ENCODE peak calls at places on chromosome 9, in four cellular contexts. T is K562, Y is H1, K is GM12878. A is an unnamed sample.

GRCh38 chr9:221989-222776 is 7.5 kb downstream of the DOCK8 start:
- DNase-seq in T (no peak), Y (no peak), K (no peak), A (peak)

GRCh38 chr9:19161257-19162025 is 34.1 kb upstream of the PLIN2 start:
- DNase-seq in T (peak), Y (no peak), K (peak), A (peak)

GRCh38 chr9:36268007-36268427 is 9.8 kb upstream of the GNE start:
- DNase-seq in T (no peak), Y (no peak), K (no peak), A (no peak)

GRCh38 chr9:36119476-36119875 is 17.1 kb upstream of the GLIPR2 start:
- DNase-seq in T (no peak), Y (no peak), K (no peak), A (no peak)

GRCh38 chr9:72383978-72384709 is 19.1 kb upstream of the ZFAND5 start:
- DNase-seq in T (no peak), Y (no peak), K (no peak), A (no peak)

GRCh38 chr9:108838017-108838416 is 17.8 kb downstream of the ACTL7B start:
- DNase-seq in T (no peak), Y (no peak), K (no peak), A (peak)

GRCh38 chr9:116549061-116549664 is 137.9 kb upstream of the TRIM32 start:
- DNase-seq in T (no peak), Y (no peak), K (no peak), A (peak)

GRCh38 chr9:96317335-96317980 is 15.5 kb upstream of the HSD17B3 start:
- DNase-seq in T (peak), Y (peak), K (no peak), A (peak)

GRCh38 chr9:124011460-124012301 is at the start of gene LHX2:
- DNase-seq in T (peak), Y (peak), K (no peak), A (no peak)

GRCh38 chr9:38067611-38067891 is 1.5 kb downstream of the SHB start:
- DNase-seq in T (no peak), Y (peak), K (no peak), A (no peak)

GRCh38 chr9:110875275-110875674 is 163.0 kb downstream of the LPAR1 start:
- DNase-seq in T (no peak), Y (peak), K (peak), A (no peak)

GRCh38 chr9:110877376-110877775 is 160.9 kb downstream of the LPAR1 start:
- DNase-seq in T (no peak), Y (no peak), K (no peak), A (no peak)

GRCh38 chr9:110880123-110880522 is 158.1 kb downstream of the LPAR1 start:
- DNase-seq in T (no peak), Y (no peak), K (no peak), A (no peak)
- TF ChIP-seq SIN3A in T (no peak), Y (no peak), K (no peak), A (no peak)

DNA sequence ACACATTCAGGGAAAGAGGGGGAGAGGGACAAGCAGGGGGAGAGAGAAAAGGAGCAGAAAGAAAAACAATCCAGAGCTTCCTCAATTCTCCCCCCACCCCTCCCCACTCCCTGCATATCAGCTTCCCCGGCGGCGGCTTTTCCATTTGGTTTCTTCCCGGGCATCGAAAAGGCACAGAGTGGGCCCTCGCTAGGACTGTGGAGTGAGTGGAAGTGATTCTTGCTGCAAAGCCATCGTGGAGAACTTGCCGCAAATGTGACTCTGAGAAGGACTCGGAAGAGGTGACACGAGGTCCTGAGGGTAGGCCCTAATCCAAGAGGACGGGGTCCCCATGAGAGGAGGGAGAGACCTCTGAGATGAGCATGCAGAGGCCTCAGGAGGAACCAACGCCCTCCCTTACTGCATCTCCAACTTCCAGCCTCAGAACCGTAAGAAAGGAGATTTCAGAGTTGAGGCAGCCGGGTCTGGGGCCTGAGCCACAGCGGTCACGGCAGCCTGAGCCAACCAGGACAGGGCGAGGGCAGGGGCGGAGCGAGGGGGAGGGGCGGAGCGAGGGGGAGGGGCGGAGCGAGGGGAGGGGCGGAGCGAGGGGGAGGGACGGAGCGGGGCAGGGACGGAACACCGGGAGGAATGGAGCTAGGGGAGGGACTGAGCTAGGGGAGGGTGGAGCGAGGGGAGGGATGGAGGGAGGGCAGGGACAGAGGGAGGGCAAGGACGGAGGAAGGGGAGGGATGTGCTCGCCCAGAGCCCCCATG is 21.2 kb upstream of the SARDH start:
- DNase-seq in T (peak), Y (peak), K (no peak), A (no peak)
- TF ChIP-seq GABPA in T (no peak), Y (no peak), K (no peak), A (no peak)

DNA sequence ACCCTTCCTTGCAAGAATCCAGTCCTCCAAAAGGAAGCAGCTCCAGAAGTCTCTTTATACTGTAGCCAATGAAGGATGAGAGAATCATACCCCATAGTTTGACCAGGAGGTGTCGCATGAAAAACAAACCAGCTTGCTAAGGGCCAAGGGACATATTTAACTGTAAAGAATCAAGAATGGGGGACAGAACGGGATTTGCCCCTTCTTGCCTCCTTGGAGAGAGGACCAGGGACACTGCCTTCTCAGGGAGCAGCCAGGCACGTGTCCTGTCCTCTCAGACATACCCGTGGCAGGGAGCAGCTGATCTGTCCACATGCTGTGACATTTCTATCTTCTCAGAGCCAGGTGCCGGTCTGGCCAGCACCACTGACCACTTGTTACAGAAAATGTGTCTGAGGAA is 11.7 kb downstream of the PRUNE2 start:
- DNase-seq in T (peak), Y (no peak), K (no peak), A (no peak)
- TF ChIP-seq CTCF in T (peak), Y (no peak), K (peak), A (no peak)

GRCh38 chr9:135073741-135074305 is 13.6 kb upstream of the OLFM1 start:
- DNase-seq in T (no peak), Y (no peak), K (no peak), A (no peak)

GRCh38 chr9:135075234-135076142 is 12.0 kb upstream of the OLFM1 start:
- DNase-seq in T (no peak), Y (peak), K (no peak), A (no peak)

GRCh38 chr9:135070964-135071735 is 16.3 kb upstream of the OLFM1 start:
- DNase-seq in T (no peak), Y (no peak), K (no peak), A (no peak)

GRCh38 chr9:135074354-135075233 is 12.9 kb upstream of the OLFM1 start:
- DNase-seq in T (no peak), Y (no peak), K (no peak), A (no peak)

GRCh38 chr9:135073081-135073740 is 14.3 kb upstream of the OLFM1 start:
- DNase-seq in T (no peak), Y (no peak), K (no peak), A (no peak)
- TF ChIP-seq SIN3A in T (no peak), Y (no peak), K (no peak), A (no peak)

DNA sequence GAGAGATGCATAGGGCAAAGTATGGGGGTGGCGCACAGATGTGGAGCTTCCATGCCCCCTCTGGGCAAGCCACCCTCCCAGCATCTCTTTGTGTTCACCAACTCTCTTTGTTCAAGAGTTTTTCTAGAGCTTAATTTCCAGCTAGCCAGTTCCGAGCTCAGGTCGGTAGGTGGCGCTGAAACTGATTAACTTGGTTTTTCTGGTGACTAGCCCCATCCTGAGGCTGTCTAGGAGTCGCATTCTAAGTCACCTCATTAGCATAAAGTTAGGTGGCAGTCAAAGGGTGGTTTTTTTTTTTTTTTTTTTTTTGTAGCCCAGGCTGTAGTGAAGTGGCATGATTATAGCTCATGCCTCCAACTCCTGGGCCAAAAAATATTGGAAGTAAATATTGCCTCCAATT is 476.4 kb downstream of the KDM4C start:
- DNase-seq in T (peak), Y (peak), K (no peak), A (peak)
- TF ChIP-seq GABPA in T (no peak), Y (no peak), K (no peak), A (no peak)

GRCh38 chr9:136122425-136123383 is 4.0 kb upstream of the TMEM250 start:
- DNase-seq in T (peak), Y (peak), K (no peak), A (peak)
- TF ChIP-seq CTCF in T (peak), Y (peak), K (peak), A (peak)

GRCh38 chr9:92276223-92277007 is 17.1 kb downstream of the IARS1 start:
- DNase-seq in T (no peak), Y (no peak), K (no peak), A (no peak)
- TF ChIP-seq SIN3A in T (no peak), Y (no peak), K (no peak), A (no peak)

GRCh38 chr9:16628421-16628820 is 242.0 kb downstream of the BNC2 start:
- DNase-seq in T (no peak), Y (no peak), K (no peak), A (no peak)
- TF ChIP-seq GABPA in T (no peak), Y (no peak), K (no peak), A (no peak)

A was measured in HepG2.